ENCODE peak calls at places on chromosomes 7 and 10, in seven cellular contexts. One of them, this sample, is unnamed. For H3K4me1, the result is how much of the 10 kb centered on the place peaks cover.

GRCh38 chr10:46074547-46074946 is 28.5 kb upstream of the MSMB start:
- DNase-seq in OCI-LY7: no peak
- DNase-seq in astrocyte: no peak
- DNase-seq in hepatocyte: no peak
- DNase-seq in heart left ventricle: no peak
- DNase-seq in heart right ventricle: no peak
- DNase-seq in transverse colon: no peak
- DNase-seq in this sample: no peak

GRCh38 chr7:107147464-107148214 is 21.2 kb upstream of the HBP1 start:
- DNase-seq in OCI-LY7: peak
- DNase-seq in astrocyte: no peak
- DNase-seq in hepatocyte: peak
- DNase-seq in heart left ventricle: no peak
- DNase-seq in heart right ventricle: no peak
- DNase-seq in transverse colon: no peak
- DNase-seq in this sample: peak

GRCh38 chr10:102714621-102715455 is at the start of gene SFXN2:
- DNase-seq in OCI-LY7: peak
- DNase-seq in astrocyte: no peak
- DNase-seq in hepatocyte: peak
- DNase-seq in heart left ventricle: no peak
- DNase-seq in heart right ventricle: peak
- DNase-seq in transverse colon: peak
- DNase-seq in this sample: no peak

GRCh38 chr10:944034-944831 is 12.7 kb upstream of the LARP4B start:
- DNase-seq in OCI-LY7: no peak
- DNase-seq in astrocyte: no peak
- DNase-seq in hepatocyte: no peak
- DNase-seq in heart left ventricle: peak
- DNase-seq in heart right ventricle: peak
- DNase-seq in transverse colon: peak
- DNase-seq in this sample: no peak

GRCh38 chr7:74452748-74453320 is 872 bp upstream of the GTF2IRD1 start:
- DNase-seq in OCI-LY7: no peak
- DNase-seq in astrocyte: peak
- DNase-seq in hepatocyte: peak
- DNase-seq in heart left ventricle: no peak
- DNase-seq in heart right ventricle: no peak
- DNase-seq in transverse colon: peak
- DNase-seq in this sample: no peak

GRCh38 chr7:155374276-155375252 is 76.9 kb downstream of the INSIG1 start:
- DNase-seq in OCI-LY7: no peak
- DNase-seq in astrocyte: no peak
- DNase-seq in hepatocyte: no peak
- DNase-seq in heart left ventricle: no peak
- DNase-seq in heart right ventricle: no peak
- DNase-seq in transverse colon: no peak
- DNase-seq in this sample: no peak

GRCh38 chr10:117461766-117462423 is 80.7 kb upstream of the EMX2 start:
- DNase-seq in OCI-LY7: no peak
- DNase-seq in astrocyte: peak
- DNase-seq in hepatocyte: peak
- DNase-seq in heart left ventricle: no peak
- DNase-seq in heart right ventricle: no peak
- DNase-seq in transverse colon: peak
- DNase-seq in this sample: no peak

GRCh38 chr10:101087965-101088364 is 26.2 kb downstream of the KAZALD1 start:
- DNase-seq in OCI-LY7: no peak
- DNase-seq in astrocyte: no peak
- DNase-seq in hepatocyte: no peak
- DNase-seq in heart left ventricle: no peak
- DNase-seq in heart right ventricle: no peak
- DNase-seq in transverse colon: no peak
- DNase-seq in this sample: peak

GRCh38 chr10:7121154-7121797 is 289.6 kb downstream of the SFMBT2 start:
- DNase-seq in OCI-LY7: peak
- DNase-seq in astrocyte: no peak
- DNase-seq in hepatocyte: peak
- DNase-seq in heart left ventricle: peak
- DNase-seq in heart right ventricle: peak
- DNase-seq in transverse colon: peak
- DNase-seq in this sample: peak

GRCh38 chr7:17651926-17652385 is 288.3 kb downstream of the SNX13 start:
- DNase-seq in OCI-LY7: no peak
- DNase-seq in astrocyte: peak
- DNase-seq in hepatocyte: peak
- DNase-seq in heart left ventricle: peak
- DNase-seq in heart right ventricle: peak
- DNase-seq in transverse colon: no peak
- DNase-seq in this sample: no peak

GRCh38 chr10:91713471-91714072 is 80.7 kb upstream of the PPP1R3C start:
- DNase-seq in OCI-LY7: no peak
- DNase-seq in astrocyte: no peak
- DNase-seq in hepatocyte: no peak
- DNase-seq in heart left ventricle: no peak
- DNase-seq in heart right ventricle: no peak
- DNase-seq in transverse colon: no peak
- DNase-seq in this sample: no peak

GRCh38 chr7:2477447-2478386 is 1.5 kb upstream of the GRIFIN start:
- DNase-seq in OCI-LY7: no peak
- DNase-seq in astrocyte: peak
- DNase-seq in hepatocyte: peak
- DNase-seq in heart left ventricle: peak
- DNase-seq in heart right ventricle: peak
- DNase-seq in transverse colon: peak
- DNase-seq in this sample: peak

DNA sequence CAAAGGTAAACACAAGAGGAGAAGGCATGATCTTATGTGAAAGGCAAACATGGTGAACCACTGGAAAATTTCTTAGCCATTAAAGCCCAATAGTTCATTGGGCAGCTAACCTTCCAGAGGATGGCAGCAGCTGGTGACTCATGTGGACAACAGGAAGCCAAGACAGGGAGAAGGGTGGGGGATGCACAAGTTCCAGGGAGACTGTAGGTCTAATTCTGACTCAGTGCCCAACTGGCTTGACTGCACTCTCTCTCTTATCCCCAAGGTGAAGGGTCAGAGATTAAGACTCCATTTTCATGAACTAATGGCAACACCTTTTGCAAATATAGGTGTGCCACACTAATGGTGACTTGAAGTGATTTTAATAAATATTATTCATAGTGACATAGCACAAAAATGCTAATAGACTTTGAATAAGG is 47.9 kb upstream of the SLC35B4 start:
- DNase-seq in OCI-LY7: no peak
- DNase-seq in astrocyte: peak
- DNase-seq in hepatocyte: peak
- DNase-seq in heart left ventricle: no peak
- DNase-seq in heart right ventricle: no peak
- DNase-seq in transverse colon: no peak
- DNase-seq in this sample: no peak
- H3K4me1 ChIP-seq in OCI-LY7: under half
- H3K4me1 ChIP-seq in astrocyte: under half
- H3K4me1 ChIP-seq in hepatocyte: under half
- H3K4me1 ChIP-seq in heart left ventricle: under half
- H3K4me1 ChIP-seq in heart right ventricle: under half
- H3K4me1 ChIP-seq in transverse colon: under half
- H3K4me1 ChIP-seq in this sample: under half

GRCh38 chr7:22823142-22823497 is 471 bp upstream of the TOMM7 start:
- DNase-seq in OCI-LY7: peak
- DNase-seq in astrocyte: no peak
- DNase-seq in hepatocyte: no peak
- DNase-seq in heart left ventricle: no peak
- DNase-seq in heart right ventricle: no peak
- DNase-seq in transverse colon: no peak
- DNase-seq in this sample: no peak

GRCh38 chr7:22821702-22822485 is 755 bp downstream of the TOMM7 start:
- DNase-seq in OCI-LY7: no peak
- DNase-seq in astrocyte: no peak
- DNase-seq in hepatocyte: peak
- DNase-seq in heart left ventricle: no peak
- DNase-seq in heart right ventricle: no peak
- DNase-seq in transverse colon: no peak
- DNase-seq in this sample: no peak

GRCh38 chr7:22824760-22825159 is 2.1 kb upstream of the TOMM7 start:
- DNase-seq in OCI-LY7: no peak
- DNase-seq in astrocyte: no peak
- DNase-seq in hepatocyte: no peak
- DNase-seq in heart left ventricle: no peak
- DNase-seq in heart right ventricle: no peak
- DNase-seq in transverse colon: no peak
- DNase-seq in this sample: no peak

GRCh38 chr7:22819476-22819875 is 3.2 kb downstream of the TOMM7 start:
- DNase-seq in OCI-LY7: no peak
- DNase-seq in astrocyte: no peak
- DNase-seq in hepatocyte: no peak
- DNase-seq in heart left ventricle: no peak
- DNase-seq in heart right ventricle: no peak
- DNase-seq in transverse colon: no peak
- DNase-seq in this sample: no peak

GRCh38 chr7:22822486-22823141 is at the start of gene TOMM7:
- DNase-seq in OCI-LY7: peak
- DNase-seq in astrocyte: peak
- DNase-seq in hepatocyte: peak
- DNase-seq in heart left ventricle: peak
- DNase-seq in heart right ventricle: peak
- DNase-seq in transverse colon: peak
- DNase-seq in this sample: peak
- TF ChIP-seq CTCF in OCI-LY7: peak
- TF ChIP-seq CTCF in astrocyte: no peak
- TF ChIP-seq CTCF in hepatocyte: no peak
- TF ChIP-seq CTCF in heart left ventricle: peak
- TF ChIP-seq CTCF in heart right ventricle: peak
- TF ChIP-seq CTCF in transverse colon: peak
- TF ChIP-seq CTCF in this sample: peak

GRCh38 chr7:130958846-130959245 is 224.8 kb upstream of the KLF14 start:
- DNase-seq in OCI-LY7: no peak
- DNase-seq in astrocyte: no peak
- DNase-seq in hepatocyte: no peak
- DNase-seq in heart left ventricle: no peak
- DNase-seq in heart right ventricle: no peak
- DNase-seq in transverse colon: no peak
- DNase-seq in this sample: no peak

GRCh38 chr7:130961128-130961601 is 227.2 kb upstream of the KLF14 start:
- DNase-seq in OCI-LY7: peak
- DNase-seq in astrocyte: peak
- DNase-seq in hepatocyte: no peak
- DNase-seq in heart left ventricle: no peak
- DNase-seq in heart right ventricle: no peak
- DNase-seq in transverse colon: peak
- DNase-seq in this sample: no peak

GRCh38 chr7:130962109-130962508 is 228.1 kb upstream of the KLF14 start:
- DNase-seq in OCI-LY7: no peak
- DNase-seq in astrocyte: no peak
- DNase-seq in hepatocyte: no peak
- DNase-seq in heart left ventricle: no peak
- DNase-seq in heart right ventricle: no peak
- DNase-seq in transverse colon: no peak
- DNase-seq in this sample: no peak

GRCh38 chr7:130959743-130960207 is 225.8 kb upstream of the KLF14 start:
- DNase-seq in OCI-LY7: peak
- DNase-seq in astrocyte: peak
- DNase-seq in hepatocyte: no peak
- DNase-seq in heart left ventricle: no peak
- DNase-seq in heart right ventricle: no peak
- DNase-seq in transverse colon: no peak
- DNase-seq in this sample: no peak

GRCh38 chr7:130960208-130960988 is 226.4 kb upstream of the KLF14 start:
- DNase-seq in OCI-LY7: peak
- DNase-seq in astrocyte: peak
- DNase-seq in hepatocyte: peak
- DNase-seq in heart left ventricle: no peak
- DNase-seq in heart right ventricle: no peak
- DNase-seq in transverse colon: no peak
- DNase-seq in this sample: no peak
- H3K4me1 ChIP-seq in OCI-LY7: half or more
- H3K4me1 ChIP-seq in astrocyte: half or more
- H3K4me1 ChIP-seq in hepatocyte: under half
- H3K4me1 ChIP-seq in heart left ventricle: half or more
- H3K4me1 ChIP-seq in heart right ventricle: under half
- H3K4me1 ChIP-seq in transverse colon: under half
- H3K4me1 ChIP-seq in this sample: under half

DNA sequence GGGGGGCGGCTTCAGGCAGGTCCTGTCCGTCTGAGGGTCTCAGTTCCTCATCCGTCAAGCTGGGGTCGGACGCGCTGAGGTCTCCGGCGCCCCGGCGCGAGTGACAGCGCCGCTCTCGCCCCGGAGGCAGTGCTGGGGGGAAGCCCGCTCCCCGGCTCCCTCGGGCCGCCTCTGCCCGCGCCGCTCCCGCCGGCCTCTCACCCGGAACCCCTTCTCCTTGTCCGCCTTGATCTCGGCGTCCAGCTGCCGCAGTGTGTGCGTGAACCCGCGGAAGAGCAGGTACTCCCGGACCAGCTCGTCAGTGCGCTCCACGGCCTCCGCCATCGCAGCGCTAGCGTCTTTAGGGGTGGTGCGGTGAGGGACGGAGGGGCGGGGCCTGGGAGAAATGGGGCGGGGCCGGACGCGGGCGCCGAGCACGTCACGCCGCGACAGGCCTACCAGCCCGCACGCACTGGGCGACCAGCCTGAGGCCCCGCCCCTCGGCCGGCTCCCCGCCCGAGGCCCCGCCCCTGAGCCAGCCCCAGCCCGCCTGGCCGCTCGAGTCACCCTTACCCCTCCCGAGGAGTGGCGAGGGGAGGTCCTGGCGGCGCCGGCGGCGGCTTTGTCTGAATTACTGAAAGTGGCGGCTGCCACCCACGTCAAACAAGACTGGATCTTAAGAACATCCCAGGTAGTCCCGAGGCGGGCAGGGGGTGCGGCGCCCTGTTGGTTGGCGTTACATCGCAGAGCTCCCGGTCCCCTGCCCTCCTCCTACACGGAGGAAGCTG is at the start of gene WDR91:
- DNase-seq in OCI-LY7: peak
- DNase-seq in astrocyte: peak
- DNase-seq in hepatocyte: peak
- DNase-seq in heart left ventricle: peak
- DNase-seq in heart right ventricle: peak
- DNase-seq in transverse colon: peak
- DNase-seq in this sample: peak
- TF ChIP-seq CTCF in OCI-LY7: peak
- TF ChIP-seq CTCF in astrocyte: no peak
- TF ChIP-seq CTCF in hepatocyte: peak
- TF ChIP-seq CTCF in heart left ventricle: no peak
- TF ChIP-seq CTCF in heart right ventricle: no peak
- TF ChIP-seq CTCF in transverse colon: no peak
- TF ChIP-seq CTCF in this sample: no peak

DNA sequence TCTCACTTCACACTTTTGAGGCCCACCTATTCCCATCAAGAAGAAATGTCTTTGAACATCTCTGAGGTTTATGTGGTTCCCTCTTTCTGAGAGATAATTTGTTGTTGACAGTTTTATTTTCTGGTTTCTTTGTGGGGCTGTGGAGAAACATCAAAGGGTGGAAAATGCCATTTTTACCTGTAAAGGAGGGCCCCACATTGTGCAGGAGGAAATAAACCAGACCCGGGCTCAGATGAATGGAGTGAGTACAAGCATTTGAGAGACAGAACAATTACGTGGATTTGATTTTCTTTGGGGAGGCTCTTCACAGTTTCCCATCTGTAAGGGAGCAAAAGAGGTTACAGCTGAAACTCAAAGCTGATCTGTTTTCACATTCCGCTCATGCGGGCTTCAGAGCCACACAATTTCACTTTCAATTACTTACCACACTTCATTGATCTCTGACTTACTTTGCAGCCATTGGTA is 29.8 kb downstream of the ITPRIP start:
- DNase-seq in OCI-LY7: no peak
- DNase-seq in astrocyte: no peak
- DNase-seq in hepatocyte: no peak
- DNase-seq in heart left ventricle: no peak
- DNase-seq in heart right ventricle: no peak
- DNase-seq in transverse colon: no peak
- DNase-seq in this sample: no peak
- H3K4me1 ChIP-seq in OCI-LY7: under half
- H3K4me1 ChIP-seq in astrocyte: under half
- H3K4me1 ChIP-seq in hepatocyte: under half
- H3K4me1 ChIP-seq in heart left ventricle: half or more
- H3K4me1 ChIP-seq in heart right ventricle: half or more
- H3K4me1 ChIP-seq in transverse colon: under half
- H3K4me1 ChIP-seq in this sample: under half

This sample was measured in BE2C.